ENCODE peak calls at places on chromosomes 7 and 10, in seven cellular contexts. O, T, H, U, I, A and D are unnamed samples.

GRCh38 chr10:34861293-34862004 is 46.4 kb upstream of the PARD3 start:
- DNase-seq in A (peak; percentile 82), U (peak; percentile 52), I (no peak), O (peak; percentile 10), T (no peak), H (no peak), D (peak; percentile 48)

GRCh38 chr10:5165738-5166137 is 19.2 kb downstream of the AKR1C8 start:
- DNase-seq in H (no peak), I (no peak), U (peak; percentile 20), A (no peak), T (no peak), O (peak; percentile 3), D (peak; percentile 37)

GRCh38 chr10:9596368-9596920 is 1421.2 kb upstream of the CELF2 start:
- DNase-seq in I (no peak), O (peak; percentile 53), H (no peak), U (peak; percentile 66), T (no peak), A (no peak), D (peak; percentile 91)

GRCh38 chr10:61342817-61343572 is 110.2 kb downstream of the TMEM26 start:
- DNase-seq in T (no peak), A (no peak), O (no peak), I (no peak), U (no peak), H (no peak), D (no peak)

GRCh38 chr10:58435297-58435696 is 50.1 kb downstream of the TFAM start:
- DNase-seq in O (peak; percentile 100), T (no peak), A (peak; percentile 53), H (no peak), U (peak; percentile 95), I (no peak), D (peak; percentile 97)

GRCh38 chr7:69781412-69781846 is 183.2 kb downstream of the AUTS2 start:
- DNase-seq in O (peak; percentile 78), H (no peak), I (no peak), A (no peak), T (no peak), U (no peak), D (no peak)

GRCh38 chr7:152968003-152968402 is 208.5 kb downstream of the ACTR3B start:
- DNase-seq in I (no peak), A (no peak), O (no peak), U (peak; percentile 11), H (no peak), T (no peak), D (peak; percentile 15)

GRCh38 chr10:94193466-94193924 is 169.2 kb downstream of the NOC3L start:
- DNase-seq in I (no peak), U (no peak), O (peak; percentile 90), T (no peak), H (no peak), A (no peak), D (peak; percentile 58)

GRCh38 chr7:45872116-45873034 is 507 bp downstream of the CCDC201 start:
- DNase-seq in H (no peak), U (peak; percentile 35), I (no peak), O (no peak), A (no peak), T (no peak), D (peak; percentile 42)

GRCh38 chr10:1602037-1602471 is 135.3 kb downstream of the ADARB2 start:
- DNase-seq in H (no peak), T (no peak), I (no peak), U (no peak), A (no peak), O (no peak), D (no peak)

GRCh38 chr7:95527776-95528250 is 42.1 kb downstream of the ASB4 start:
- DNase-seq in O (no peak), I (no peak), A (peak; percentile 59), U (no peak), T (no peak), H (no peak), D (no peak)

GRCh38 chr7:95525503-95525902 is 39.8 kb downstream of the ASB4 start:
- DNase-seq in U (no peak), I (no peak), O (no peak), T (no peak), H (no peak), A (no peak), D (no peak)

GRCh38 chr7:95529701-95530100 is 44.0 kb downstream of the ASB4 start:
- DNase-seq in T (no peak), H (no peak), I (no peak), U (no peak), A (no peak), O (no peak), D (no peak)

GRCh38 chr7:95526128-95526738 is 40.5 kb downstream of the ASB4 start:
- DNase-seq in T (no peak), A (no peak), I (no peak), H (no peak), O (no peak), U (no peak), D (no peak)

GRCh38 chr7:95527033-95527775 is 41.5 kb downstream of the ASB4 start:
- DNase-seq in T (no peak), I (peak; percentile 67), A (peak; percentile 67), U (peak; percentile 60), H (peak; percentile 31), O (peak; percentile 29), D (peak; percentile 83)
- TF ChIP-seq CTCF in T (peak; percentile 86), I (peak; percentile 92), A (peak; percentile 96), U (peak; percentile 99), H (peak; percentile 83), O (peak; percentile 95), D (peak; percentile 80)

DNA sequence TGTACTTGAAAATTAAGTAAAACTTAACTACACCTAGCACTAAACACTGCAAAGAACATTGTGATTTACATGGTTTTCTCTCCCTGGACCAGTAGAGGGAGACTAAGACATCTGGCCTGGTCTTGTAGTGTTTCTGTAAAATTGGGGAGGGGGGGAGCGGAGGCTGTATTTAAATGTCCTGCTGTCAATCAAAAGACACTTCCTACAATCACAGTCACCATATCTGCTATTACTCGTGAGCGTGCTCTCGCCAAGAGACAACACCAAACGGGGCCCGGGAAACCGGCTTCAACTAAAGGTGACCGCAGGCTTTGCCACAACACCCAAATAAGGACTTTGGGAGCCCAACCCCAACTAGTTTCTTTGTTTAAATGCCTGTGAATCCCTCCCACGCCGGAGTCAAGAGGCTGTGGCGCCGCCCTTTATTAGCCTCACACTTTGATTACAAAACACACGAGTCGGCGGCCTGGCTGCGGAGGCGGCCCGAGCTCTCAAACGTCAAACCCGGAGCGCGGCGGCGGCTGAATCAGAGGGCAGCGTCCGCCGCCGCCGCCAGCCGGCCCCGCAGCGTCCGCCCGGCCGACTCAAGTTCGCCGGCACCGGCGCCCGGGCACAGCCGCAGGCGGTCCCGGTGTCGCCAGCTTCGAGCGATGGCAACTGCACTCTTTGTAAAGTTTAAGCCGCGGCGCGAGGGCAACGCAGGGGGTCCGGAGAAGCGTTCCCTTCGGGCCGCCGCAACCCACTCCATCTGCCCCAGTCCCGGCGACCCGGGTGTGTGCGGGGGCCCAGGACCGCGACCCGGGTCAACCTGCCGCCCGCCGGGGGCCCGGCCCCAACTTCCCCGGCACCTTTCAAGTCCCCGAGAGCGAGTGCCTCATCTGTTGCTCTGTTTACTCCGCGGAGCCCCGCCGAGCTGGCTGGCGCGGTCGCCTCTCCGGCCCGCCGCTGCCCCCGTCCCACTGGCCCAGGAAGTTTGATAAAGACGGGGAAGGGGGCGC is 1.3 kb downstream of the KDM7A start:
- DNase-seq in A (peak; percentile 94), T (peak; percentile 50), I (peak; percentile 70), U (peak; percentile 99), O (peak; percentile 94), H (peak; percentile 63), D (peak; percentile 98)
- TF ChIP-seq CTCF in A (peak; percentile 67), T (peak; percentile 78), I (peak; percentile 87), U (peak; percentile 86), O (peak; percentile 92), H (peak; percentile 75), D (peak; percentile 69)

GRCh38 chr10:80160361-80161128 is 28.0 kb downstream of the PLAC9 start:
- DNase-seq in H (no peak), A (no peak), U (no peak), T (no peak), I (no peak), O (no peak), D (no peak)

GRCh38 chr10:80159166-80159888 is 26.8 kb downstream of the PLAC9 start:
- DNase-seq in U (no peak), A (no peak), O (no peak), I (no peak), H (no peak), T (no peak), D (no peak)

GRCh38 chr10:80158598-80159127 is 26.1 kb downstream of the PLAC9 start:
- DNase-seq in I (no peak), O (peak; percentile 98), H (no peak), U (peak; percentile 92), A (peak; percentile 91), T (no peak), D (peak; percentile 98)

GRCh38 chr10:80163741-80164341 is 31.3 kb downstream of the PLAC9 start:
- DNase-seq in O (peak; percentile 83), A (no peak), H (no peak), T (no peak), U (no peak), I (no peak), D (peak; percentile 90)

DNA sequence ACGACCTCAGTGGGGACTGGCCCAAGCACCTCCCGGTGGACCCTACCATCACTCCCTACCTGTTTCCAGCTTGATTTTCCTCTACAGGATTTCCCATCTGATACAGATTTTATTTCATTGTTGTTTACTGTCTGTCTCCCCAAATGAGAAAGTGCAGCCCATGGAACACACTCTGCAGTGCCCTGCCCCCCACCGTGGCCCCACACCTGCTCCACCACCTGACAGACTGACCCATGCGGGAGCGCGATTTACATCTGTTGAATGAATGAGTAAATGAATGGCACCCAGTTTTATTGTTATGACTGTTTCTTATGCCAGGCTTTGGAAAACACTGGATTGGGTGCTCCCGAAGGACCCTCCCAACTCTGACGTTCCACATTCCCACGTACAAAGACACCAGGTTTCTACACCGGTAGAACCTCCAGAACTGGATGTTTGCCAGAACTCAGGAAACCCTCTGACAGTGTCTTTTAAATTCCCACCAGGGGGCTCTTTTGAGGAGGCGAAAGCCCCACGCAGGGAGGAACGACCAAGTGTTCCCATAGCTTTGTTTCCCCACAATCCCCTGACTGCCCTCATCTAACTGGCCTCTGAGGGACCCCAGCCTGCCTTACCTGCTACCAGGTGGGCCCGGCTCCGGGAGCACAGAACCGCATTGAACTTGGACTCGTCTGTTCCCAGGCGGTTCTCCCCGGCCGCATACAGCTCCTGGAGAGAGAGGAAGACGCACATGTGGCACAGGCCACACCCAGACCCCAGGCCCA is 29.0 kb downstream of the PLAC9 start:
- DNase-seq in A (no peak), U (no peak), T (no peak), I (no peak), H (no peak), O (no peak), D (no peak)
- TF ChIP-seq CTCF in A (peak; percentile 5), U (no peak), T (peak; percentile 47), I (peak; percentile 52), H (peak; percentile 52), O (peak; percentile 13), D (no peak)

GRCh38 chr7:134723904-134724303 is 55.5 kb upstream of the CALD1 start:
- DNase-seq in U (no peak), T (no peak), I (no peak), A (no peak), H (no peak), O (no peak), D (no peak)

GRCh38 chr7:134722786-134723322 is 56.6 kb upstream of the CALD1 start:
- DNase-seq in T (no peak), H (no peak), U (no peak), O (no peak), I (no peak), A (no peak), D (no peak)

GRCh38 chr7:134727711-134728110 is 51.7 kb upstream of the CALD1 start:
- DNase-seq in A (no peak), H (no peak), O (peak; percentile 57), U (no peak), T (no peak), I (no peak), D (no peak)

GRCh38 chr7:134726581-134726980 is 52.9 kb upstream of the CALD1 start:
- DNase-seq in A (no peak), O (no peak), I (no peak), H (no peak), U (no peak), T (no peak), D (no peak)

GRCh38 chr7:134724606-134725005 is 54.8 kb upstream of the CALD1 start:
- DNase-seq in T (peak; percentile 47), U (peak; percentile 70), O (peak; percentile 40), A (no peak), H (no peak), I (no peak), D (peak; percentile 65)
- TF ChIP-seq CTCF in T (peak; percentile 85), U (peak; percentile 77), O (peak; percentile 56), A (peak; percentile 5), H (peak; percentile 55), I (peak; percentile 46), D (peak; percentile 67)